ENCODE peak calls at places on chromosome 4, in four cellular contexts. W is A549, S is NCI-H1092, Z is foreskin fibroblast. V is an unnamed sample.

GRCh38 chr4:150949943-150950342 is 65.1 kb downstream of the LRBA start:
- DNase-seq in W (no peak), S (no peak), Z (no peak), V (no peak)

GRCh38 chr4:103011378-103012025 is 8.0 kb downstream of the SLC9B1 start:
- DNase-seq in W (no peak), S (no peak), Z (peak), V (peak)

GRCh38 chr4:3613980-3614730 is 81.9 kb upstream of the LRPAP1 start:
- DNase-seq in W (no peak), S (peak), Z (no peak), V (no peak)

GRCh38 chr4:55116450-55116849 is 8.9 kb downstream of the KDR start:
- DNase-seq in W (no peak), S (no peak), Z (peak), V (no peak)

GRCh38 chr4:72564184-72564583 is 4.8 kb downstream of the ADAMTS3 start:
- DNase-seq in W (no peak), S (no peak), Z (peak), V (no peak)

GRCh38 chr4:38728651-38729141 is 54.1 kb downstream of the TLR10 start:
- DNase-seq in W (peak), S (no peak), Z (no peak), V (no peak)

GRCh38 chr4:151678048-151678853 is 82.6 kb downstream of the GATB start:
- DNase-seq in W (no peak), S (peak), Z (no peak), V (no peak)

GRCh38 chr4:174222266-174222872 is 61.1 kb downstream of the FBXO8 start:
- DNase-seq in W (peak), S (no peak), Z (no peak), V (peak)

GRCh38 chr4:22417408-22417807 is 98.5 kb downstream of the ADGRA3 start:
- DNase-seq in W (no peak), S (no peak), Z (no peak), V (no peak)